ENCODE peak calls at places on chromosomes 6 and 20, in five cellular contexts. C, Q, V, M and T are unnamed samples.

GRCh38 chr6:157438611-157439109 is 57.7 kb downstream of the ZDHHC14 start:
- DNase-seq in M (no peak), C (no peak), V (no peak), Q (no peak), T (peak)

GRCh38 chr6:88653936-88654335 is 309.5 kb downstream of the RNGTT start:
- DNase-seq in Q (no peak), C (no peak), M (no peak), V (no peak), T (no peak)

GRCh38 chr6:116410945-116411623 is 40.3 kb downstream of the DSE start:
- DNase-seq in M (no peak), V (no peak), Q (no peak), C (no peak), T (no peak)

GRCh38 chr6:164927288-164928040 is 381.9 kb downstream of the C6orf118 start:
- DNase-seq in Q (peak), C (peak), M (peak), V (peak), T (peak)

GRCh38 chr20:63085087-63085861 is 78.5 kb upstream of the BHLHE23 start:
- DNase-seq in V (peak), Q (no peak), M (peak), C (no peak), T (no peak)

GRCh38 chr20:48603116-48603818 is 224.5 kb downstream of the PREX1 start:
- DNase-seq in Q (no peak), M (peak), C (no peak), V (no peak), T (no peak)

GRCh38 chr20:18657575-18657974 is 69.7 kb downstream of the DTD1 start:
- DNase-seq in C (no peak), Q (no peak), V (no peak), M (no peak), T (no peak)

GRCh38 chr6:109015185-109015584 is 79.5 kb downstream of the SESN1 start:
- DNase-seq in V (no peak), M (no peak), C (no peak), Q (no peak), T (no peak)

DNA sequence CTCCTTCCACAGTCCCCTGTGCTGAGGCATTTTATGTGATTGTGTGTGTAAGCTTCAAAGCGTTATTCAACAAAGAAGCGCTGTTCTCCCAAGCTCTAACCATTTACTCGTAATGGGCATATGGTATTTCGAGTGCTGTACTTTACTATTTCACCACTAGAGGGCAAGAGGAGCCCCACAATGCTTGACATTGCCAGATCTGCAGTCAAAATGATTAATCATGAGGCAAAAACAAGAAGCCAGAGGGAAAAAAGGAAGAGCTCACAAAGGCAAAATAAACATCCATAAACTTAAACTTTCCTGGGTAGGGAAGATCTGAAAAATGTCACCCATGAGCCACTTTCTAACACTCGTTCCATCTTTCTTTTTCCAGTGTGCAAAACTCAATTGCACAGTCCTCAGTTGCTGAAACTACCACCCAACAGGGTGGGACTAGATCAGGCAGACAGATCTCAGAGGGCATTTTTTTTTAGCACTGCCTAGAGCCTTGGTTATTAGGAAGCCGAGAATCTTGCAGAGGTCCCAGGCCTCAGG is 215.0 kb upstream of the PLCB4 start:
- DNase-seq in C (peak), V (peak), Q (peak), M (no peak), T (peak)
- H3K27ac ChIP-seq in C (peak), V (peak), Q (no peak), M (peak), T (peak)

GRCh38 chr20:9837634-9838033 is 1.2 kb downstream of the PAK5 start:
- DNase-seq in V (no peak), Q (no peak), M (no peak), C (no peak), T (no peak)

GRCh38 chr20:9839626-9840025 is 750 bp upstream of the PAK5 start:
- DNase-seq in M (no peak), V (no peak), Q (no peak), C (no peak), T (no peak)

GRCh38 chr20:9838035-9838377 is 870 bp downstream of the PAK5 start:
- DNase-seq in C (no peak), V (peak), M (no peak), Q (no peak), T (no peak)

GRCh38 chr20:9835302-9835701 is 3.6 kb downstream of the PAK5 start:
- DNase-seq in V (no peak), C (no peak), Q (no peak), M (no peak), T (no peak)

GRCh38 chr20:9838378-9839295 is at the start of gene PAK5:
- DNase-seq in M (no peak), C (peak), Q (peak), V (peak), T (no peak)
- TF ChIP-seq EP300 in M (no peak), C (no peak), Q (no peak), V (no peak), T (no peak)

GRCh38 chr20:40276291-40276690 is 412.7 kb downstream of the MAFB start:
- DNase-seq in Q (no peak), M (no peak), C (no peak), V (no peak), T (no peak)

GRCh38 chr20:40279390-40279789 is 409.6 kb downstream of the MAFB start:
- DNase-seq in Q (no peak), C (no peak), V (peak), M (peak), T (peak)

GRCh38 chr20:40274912-40275654 is 414.0 kb downstream of the MAFB start:
- DNase-seq in Q (no peak), C (no peak), V (peak), M (no peak), T (no peak)

GRCh38 chr20:40275738-40276137 is 413.3 kb downstream of the MAFB start:
- DNase-seq in V (peak), C (no peak), M (no peak), Q (no peak), T (no peak)
- H3K4me3 ChIP-seq in V (no peak), C (no peak), M (no peak), Q (no peak), T (no peak)

GRCh38 chr20:34907616-34908469 is 31.4 kb downstream of the ACSS2 start:
- DNase-seq in V (peak), Q (peak), C (peak), M (no peak), T (no peak)
- H3K27ac ChIP-seq in V (peak), Q (no peak), C (peak), M (peak), T (no peak)

GRCh38 chr6:136236491-136237293 is 13.4 kb downstream of the MTFR2 start:
- DNase-seq in Q (no peak), V (no peak), M (no peak), C (no peak), T (no peak)
- TF ChIP-seq EP300 in Q (no peak), V (no peak), M (no peak), C (no peak), T (no peak)

DNA sequence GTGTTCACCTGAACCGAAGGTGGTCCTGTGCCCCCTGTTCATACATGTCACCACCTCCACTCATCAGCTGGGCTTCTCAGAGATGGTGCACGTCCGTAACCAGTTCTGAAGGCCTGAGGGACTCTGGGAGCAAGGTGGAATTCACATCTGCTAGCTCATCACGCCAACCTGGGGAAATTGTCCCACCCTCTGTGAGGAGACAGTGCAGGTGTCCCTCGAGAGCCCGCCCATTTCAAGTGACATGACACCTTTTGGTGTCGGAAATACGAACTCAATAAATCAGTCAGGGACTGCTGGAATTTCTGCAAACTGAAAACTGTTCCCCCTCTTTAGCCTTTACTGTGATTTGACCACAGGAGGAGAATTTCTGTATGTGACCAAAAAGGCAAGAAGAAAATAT is 99.4 kb downstream of the SYNDIG1 start:
- DNase-seq in M (no peak), Q (no peak), C (no peak), V (no peak), T (no peak)
- H3K4me3 ChIP-seq in M (no peak), Q (no peak), C (no peak), V (no peak), T (no peak)

DNA sequence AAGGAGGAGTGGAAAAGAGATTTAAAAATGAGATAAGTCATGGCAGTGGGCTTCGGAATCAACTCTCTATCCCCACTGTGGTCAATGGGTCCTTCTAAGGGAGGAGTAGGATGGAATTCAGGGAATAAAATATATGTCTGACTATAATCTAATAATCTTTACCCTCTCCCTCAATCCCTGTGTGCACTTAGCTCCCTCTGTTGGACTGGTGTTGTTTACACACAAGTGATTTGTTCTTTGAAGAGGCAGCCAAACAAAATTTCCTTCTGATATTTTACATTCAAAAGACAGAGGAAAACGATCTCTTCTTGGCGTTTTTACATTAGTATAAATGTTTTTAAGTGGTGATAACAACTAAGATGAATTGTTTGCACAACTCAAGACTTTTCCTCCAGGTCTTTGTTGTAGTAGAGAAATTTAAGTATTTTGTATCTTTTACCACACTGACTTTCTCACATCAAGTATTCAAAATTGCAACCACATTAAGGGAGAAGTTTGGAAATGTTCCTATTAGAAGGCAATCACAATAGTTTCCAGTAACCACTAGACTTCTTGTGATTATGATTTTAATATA is 317.7 kb downstream of the CENPW start:
- DNase-seq in V (peak), M (no peak), C (peak), Q (peak), T (no peak)
- H3K27ac ChIP-seq in V (no peak), M (no peak), C (no peak), Q (no peak), T (no peak)